ENCODE peak calls at places on chromosomes 5 and 9, in nine cellular contexts. V, S, N, Z, Q, M, H, F and A are unnamed samples.

GRCh38 chr5:143228597-143229293 is 174.7 kb downstream of the NR3C1 start:
- DNase-seq in V (no peak), S (no peak), N (no peak), Z (no peak), Q (no peak), M (no peak), H (no peak), F (no peak), A (no peak)

GRCh38 chr9:4555251-4555650 is 65.0 kb downstream of the SLC1A1 start:
- DNase-seq in V (no peak), S (no peak), N (peak; percentile 17), Z (no peak), Q (no peak), M (no peak), H (peak; percentile 46), F (no peak), A (peak; percentile 13)

GRCh38 chr5:56490971-56491468 is 257.9 kb upstream of the ANKRD55 start:
- DNase-seq in V (no peak), S (peak; percentile 63), N (peak; percentile 38), Z (no peak), Q (no peak), M (no peak), H (no peak), F (no peak), A (peak; percentile 98)

GRCh38 chr9:83572524-83572923 is 34.3 kb upstream of the FRMD3 start:
- DNase-seq in V (no peak), S (no peak), N (no peak), Z (no peak), Q (no peak), M (no peak), H (peak; percentile 88), F (no peak), A (peak; percentile 49)

GRCh38 chr9:129309906-129310305 is 131.8 kb upstream of the IER5L start:
- DNase-seq in V (peak; percentile 17), S (peak; percentile 29), N (no peak), Z (no peak), Q (peak; percentile 38), M (no peak), H (no peak), F (no peak), A (no peak)

GRCh38 chr5:136679233-136679632 is 313.9 kb upstream of the TRPC7 start:
- DNase-seq in V (no peak), S (no peak), N (no peak), Z (no peak), Q (no peak), M (no peak), H (no peak), F (no peak), A (no peak)

GRCh38 chr9:23412458-23412857 is 413.6 kb downstream of the ELAVL2 start:
- DNase-seq in V (no peak), S (no peak), N (no peak), Z (no peak), Q (no peak), M (no peak), H (no peak), F (no peak), A (no peak)

GRCh38 chr5:31771045-31771444 is 132.1 kb downstream of the PDZD2 start:
- DNase-seq in V (no peak), S (no peak), N (no peak), Z (no peak), Q (no peak), M (no peak), H (no peak), F (peak; percentile 48), A (no peak)

GRCh38 chr9:121650220-121651013 is 1.0 kb upstream of the DAB2IP start:
- DNase-seq in V (peak; percentile 92), S (peak; percentile 86), N (no peak), Z (peak; percentile 62), Q (peak; percentile 87), M (peak; percentile 80), H (peak; percentile 30), F (no peak), A (peak; percentile 33)

GRCh38 chr9:90943341-90943740 is 141.7 kb downstream of the SYK start:
- DNase-seq in V (no peak), S (no peak), N (no peak), Z (no peak), Q (no peak), M (no peak), H (no peak), F (no peak), A (peak; percentile 94)

GRCh38 chr9:134518004-134518606 is 123.5 kb upstream of the COL5A1 start:
- DNase-seq in V (peak; percentile 62), S (no peak), N (no peak), Z (no peak), Q (no peak), M (peak; percentile 69), H (no peak), F (no peak), A (no peak)

GRCh38 chr5:141567513-141568117 is 51.2 kb downstream of the DIAPH1 start:
- DNase-seq in V (no peak), S (no peak), N (no peak), Z (no peak), Q (no peak), M (no peak), H (no peak), F (no peak), A (no peak)

GRCh38 chr9:89428222-89428761 is 69.6 kb downstream of the SEMA4D start:
- DNase-seq in V (no peak), S (no peak), N (no peak), Z (no peak), Q (no peak), M (peak; percentile 53), H (no peak), F (no peak), A (no peak)

GRCh38 chr9:118761016-118761790 is 608.0 kb downstream of the BRINP1 start:
- DNase-seq in V (no peak), S (no peak), N (no peak), Z (no peak), Q (no peak), M (no peak), H (no peak), F (no peak), A (peak; percentile 5)

GRCh38 chr9:117494401-117495130 is 79.7 kb upstream of the ASTN2 start:
- DNase-seq in V (no peak), S (no peak), N (no peak), Z (no peak), Q (no peak), M (no peak), H (peak; percentile 13), F (no peak), A (no peak)

GRCh38 chr9:72789915-72790314 is 162.9 kb downstream of the ALDH1A1 start:
- DNase-seq in V (no peak), S (no peak), N (no peak), Z (no peak), Q (no peak), M (no peak), H (no peak), F (no peak), A (no peak)

GRCh38 chr5:140042551-140043507 is at the start of gene NRG2:
- DNase-seq in V (peak; percentile 84), S (peak; percentile 77), N (peak; percentile 23), Z (peak; percentile 83), Q (peak; percentile 88), M (peak; percentile 88), H (peak; percentile 45), F (peak; percentile 75), A (no peak)

GRCh38 chr5:395921-396714 is 46.9 kb upstream of the EXOC3 start:
- DNase-seq in V (no peak), S (peak; percentile 55), N (no peak), Z (no peak), Q (peak; percentile 82), M (peak; percentile 57), H (no peak), F (no peak), A (no peak)

GRCh38 chr5:42059291-42059690 is 134.2 kb downstream of the FBXO4 start:
- DNase-seq in V (no peak), S (no peak), N (no peak), Z (no peak), Q (no peak), M (no peak), H (peak; percentile 25), F (no peak), A (peak; percentile 80)

GRCh38 chr9:86909388-86909787 is 37.9 kb downstream of the GAS1 start:
- DNase-seq in V (no peak), S (no peak), N (no peak), Z (no peak), Q (no peak), M (no peak), H (peak; percentile 52), F (no peak), A (peak; percentile 17)

GRCh38 chr9:134313470-134313869 is 12.8 kb upstream of the RXRA start:
- DNase-seq in V (peak; percentile 42), S (no peak), N (no peak), Z (no peak), Q (no peak), M (peak; percentile 33), H (no peak), F (no peak), A (no peak)

GRCh38 chr9:37329576-37329975 is 92.9 kb upstream of the GRHPR start:
- DNase-seq in V (no peak), S (no peak), N (no peak), Z (peak; percentile 68), Q (no peak), M (no peak), H (peak; percentile 37), F (no peak), A (peak; percentile 37)

DNA sequence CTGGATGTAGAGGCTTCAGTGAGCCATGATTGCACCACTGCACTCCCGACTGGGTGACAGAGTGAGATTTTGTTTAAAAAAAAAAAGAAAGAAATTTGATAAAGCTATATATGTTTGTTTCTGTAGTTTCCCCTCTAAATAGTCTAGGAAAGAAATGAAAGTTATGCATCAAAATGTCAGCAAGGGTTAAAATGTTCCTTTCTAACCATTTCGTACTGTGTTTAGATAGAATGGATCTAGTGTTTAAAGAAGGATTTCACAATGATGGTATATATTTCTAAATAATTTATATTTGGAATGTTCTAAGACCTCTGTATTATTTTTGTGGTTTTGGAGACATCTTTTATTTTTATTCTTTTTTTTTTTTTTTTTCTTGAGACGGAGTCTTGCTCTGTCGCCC is 22.7 kb downstream of the TEK start:
- DNase-seq in V (no peak), S (no peak), N (no peak), Z (no peak), Q (no peak), M (no peak), H (no peak), F (no peak), A (no peak)
- TF ChIP-seq CTCF in V (no peak), S (no peak), N (no peak), Z (no peak), Q (no peak), M (no peak), H (no peak), F (no peak), A (no peak)

GRCh38 chr5:61768692-61769281 is 436.7 kb downstream of the ZSWIM6 start:
- DNase-seq in V (no peak), S (no peak), N (no peak), Z (peak; percentile 73), Q (no peak), M (no peak), H (peak; percentile 9), F (peak; percentile 38), A (peak; percentile 69)
- TF ChIP-seq CTCF in V (peak; percentile 80), S (peak; percentile 73), N (no peak), Z (peak; percentile 53), Q (peak; percentile 46), M (no peak), H (peak; percentile 65), F (peak; percentile 52), A (peak; percentile 92)

GRCh38 chr5:177576169-177576568 is 15.8 kb upstream of the TMED9 start:
- DNase-seq in V (no peak), S (no peak), N (no peak), Z (no peak), Q (no peak), M (no peak), H (no peak), F (no peak), A (peak; percentile 64)
- TF ChIP-seq CTCF in V (no peak), S (no peak), N (no peak), Z (no peak), Q (no peak), M (no peak), H (no peak), F (no peak), A (peak; percentile 14)

GRCh38 chr5:168992687-168993086 is 308.3 kb downstream of the SLIT3 start:
- DNase-seq in V (no peak), S (no peak), N (no peak), Z (peak; percentile 68), Q (no peak), M (no peak), H (no peak), F (no peak), A (no peak)
- TF ChIP-seq CTCF in V (peak; percentile 1), S (peak; percentile 64), N (no peak), Z (peak; percentile 37), Q (peak; percentile 47), M (no peak), H (peak; percentile 22), F (no peak), A (peak; percentile 18)